ENCODE peak calls at places on chromosomes 6 and 20, in four cellular contexts. O is GM19239, M is NCI-H1105, G is caudate nucleus. Y is an unnamed sample.

GRCh38 chr6:109227646-109228045 is 132.3 kb downstream of the CEP57L1 start:
- DNase-seq in O (no peak), M (no peak), G (no peak), Y (no peak)

GRCh38 chr6:56343295-56343694 is 95.9 kb upstream of the COL21A1 start:
- DNase-seq in O (no peak), M (no peak), G (no peak), Y (no peak)

GRCh38 chr6:28002181-28002580 is 45.1 kb downstream of the OR2B6 start:
- DNase-seq in O (no peak), M (no peak), G (no peak), Y (no peak)

GRCh38 chr20:3677733-3678132 is 4.1 kb downstream of the ADAM33 start:
- DNase-seq in O (no peak), M (no peak), G (peak), Y (no peak)

GRCh38 chr20:60863548-60863947 is 388.5 kb upstream of the CDH4 start:
- DNase-seq in O (no peak), M (no peak), G (no peak), Y (no peak)

GRCh38 chr20:41200446-41201202 is 63.3 kb downstream of the PLCG1 start:
- DNase-seq in O (no peak), M (no peak), G (no peak), Y (no peak)

GRCh38 chr6:170046786-170047626 is 243.9 kb downstream of the DLL1 start:
- DNase-seq in O (no peak), M (no peak), G (no peak), Y (peak)

GRCh38 chr6:51489133-51489532 is 598.3 kb downstream of the PKHD1 start:
- DNase-seq in O (no peak), M (peak), G (no peak), Y (no peak)

GRCh38 chr20:35387334-35387733 is 24.4 kb downstream of the UQCC1 start:
- DNase-seq in O (no peak), M (no peak), G (no peak), Y (no peak)

GRCh38 chr6:166025149-166025898 is 142.3 kb downstream of the TBXT start:
- DNase-seq in O (no peak), M (peak), G (no peak), Y (no peak)

GRCh38 chr6:100281471-100281878 is 183.2 kb downstream of the SIM1 start:
- DNase-seq in O (no peak), M (peak), G (no peak), Y (no peak)

GRCh38 chr6:159038914-159039884 is 5.6 kb downstream of the TAGAP start:
- DNase-seq in O (peak), M (no peak), G (no peak), Y (peak)

GRCh38 chr6:163175301-163175700 is 239.2 kb upstream of the QKI start:
- DNase-seq in O (no peak), M (peak), G (no peak), Y (no peak)

GRCh38 chr6:154316131-154316530 is 40.5 kb downstream of the IPCEF1 start:
- DNase-seq in O (no peak), M (no peak), G (no peak), Y (no peak)

GRCh38 chr6:25889877-25890853 is 16.1 kb upstream of the SLC17A3 start:
- DNase-seq in O (no peak), M (peak), G (no peak), Y (peak)

GRCh38 chr20:37529968-37530600 is 2.4 kb upstream of the BLCAP start:
- DNase-seq in O (no peak), M (no peak), G (no peak), Y (no peak)

GRCh38 chr6:35091353-35092083 is 49.6 kb downstream of the TCP11 start:
- DNase-seq in O (no peak), M (no peak), G (no peak), Y (no peak)

GRCh38 chr6:15524736-15525401 is 138.0 kb downstream of the DTNBP1 start:
- DNase-seq in O (no peak), M (no peak), G (no peak), Y (no peak)

GRCh38 chr6:129882510-129883023 is 21.5 kb upstream of the TMEM244 start:
- DNase-seq in O (no peak), M (no peak), G (no peak), Y (peak)

GRCh38 chr20:51373713-51374481 is 168.6 kb downstream of the NFATC2 start:
- DNase-seq in O (no peak), M (no peak), G (no peak), Y (no peak)

GRCh38 chr6:101544286-101544685 is 150.8 kb downstream of the GRIK2 start:
- DNase-seq in O (no peak), M (no peak), G (no peak), Y (no peak)

GRCh38 chr20:57109151-57109953 is 157.1 kb downstream of the BMP7 start:
- DNase-seq in O (no peak), M (no peak), G (no peak), Y (no peak)

GRCh38 chr6:46921059-46921458 is 679 bp downstream of the ADGRF5 start:
- DNase-seq in O (no peak), M (no peak), G (no peak), Y (no peak)

GRCh38 chr20:36855241-36855657 is 20.7 kb upstream of the TLDC2 start:
- DNase-seq in O (no peak), M (no peak), G (no peak), Y (no peak)

GRCh38 chr6:167588920-167589614 is 237.6 kb upstream of the AFDN start:
- DNase-seq in O (no peak), M (no peak), G (no peak), Y (no peak)

GRCh38 chr6:35299674-35300073 is 2.1 kb downstream of the DEF6 start:
- DNase-seq in O (no peak), M (no peak), G (no peak), Y (peak)